ENCODE peak calls at places on chromosomes 16 and 17, in four cellular contexts. Z is heart left ventricle, M is BE2C, R is AG04450. S is an unnamed sample. For H3K27me3 and H3K9me3, the result is how much of the 10 kb centered on the place peaks cover.

GRCh38 chr16:54241525-54241924 is 45.1 kb downstream of the IRX3 start:
- DNase-seq in Z (no peak), M (peak), R (no peak), S (no peak)

GRCh38 chr16:8712589-8713361 is 38.4 kb downstream of the ABAT start:
- DNase-seq in Z (no peak), M (peak), R (no peak), S (no peak)

GRCh38 chr17:14091367-14091766 is 22.1 kb downstream of the COX10 start:
- DNase-seq in Z (no peak), M (no peak), R (peak), S (no peak)

GRCh38 chr17:56675876-56676660 is 82.6 kb downstream of the NOG start:
- DNase-seq in Z (no peak), M (no peak), R (no peak), S (no peak)

GRCh38 chr17:2940352-2940751 is 123.1 kb downstream of the OR1D5 start:
- DNase-seq in Z (peak), M (no peak), R (no peak), S (no peak)

GRCh38 chr16:27084296-27085065 is 17.8 kb downstream of the C16orf82 start:
- DNase-seq in Z (no peak), M (no peak), R (no peak), S (no peak)

GRCh38 chr17:43528319-43528987 is 17.7 kb downstream of the ETV4 start:
- DNase-seq in Z (peak), M (peak), R (no peak), S (no peak)

GRCh38 chr16:89917773-89918452 is 749 bp upstream of the MC1R start:
- DNase-seq in Z (peak), M (peak), R (no peak), S (peak)

GRCh38 chr16:26987631-26988030 is 79.1 kb upstream of the C16orf82 start:
- DNase-seq in Z (no peak), M (no peak), R (peak), S (no peak)

GRCh38 chr16:580141-580945 is 9.5 kb upstream of the RAB40C start:
- DNase-seq in Z (no peak), M (no peak), R (no peak), S (no peak)

GRCh38 chr17:60627113-60627512 is 27.1 kb downstream of the PPM1D start:
- DNase-seq in Z (no peak), M (no peak), R (no peak), S (no peak)

GRCh38 chr17:57954421-57955182 is 610 bp downstream of the CUEDC1 start:
- DNase-seq in Z (peak), M (peak), R (no peak), S (peak)

GRCh38 chr17:17970699-17971430 is 1.3 kb downstream of the TOM1L2 start:
- DNase-seq in Z (no peak), M (no peak), R (no peak), S (no peak)

GRCh38 chr17:46815474-46816353 is 2.8 kb downstream of the WNT3 start:
- DNase-seq in Z (no peak), M (no peak), R (no peak), S (no peak)
- H3K27me3 ChIP-seq in Z (half or more), M (under half), R (half or more), S (under half)

GRCh38 chr17:79111097-79111496 is 36.5 kb downstream of the ENGASE start:
- DNase-seq in Z (no peak), M (no peak), R (no peak), S (no peak)

GRCh38 chr17:79115487-79115886 is 40.9 kb downstream of the ENGASE start:
- DNase-seq in Z (no peak), M (no peak), R (no peak), S (no peak)

GRCh38 chr17:79112471-79112870 is 37.8 kb downstream of the ENGASE start:
- DNase-seq in Z (no peak), M (no peak), R (no peak), S (no peak)

GRCh38 chr17:79114455-79115301 is 40.1 kb downstream of the ENGASE start:
- DNase-seq in Z (peak), M (peak), R (no peak), S (peak)

GRCh38 chr17:79113699-79114098 is 39.1 kb downstream of the ENGASE start:
- DNase-seq in Z (no peak), M (no peak), R (no peak), S (no peak)
- H3K9me3 ChIP-seq in Z (under half), M (under half), R (under half), S (under half)

GRCh38 chr17:64073771-64074703 is 53.6 kb upstream of the ICAM2 start:
- DNase-seq in Z (no peak), M (no peak), R (no peak), S (no peak)
- H3K4me3 ChIP-seq in Z (no peak), M (no peak), R (no peak), S (no peak)

DNA sequence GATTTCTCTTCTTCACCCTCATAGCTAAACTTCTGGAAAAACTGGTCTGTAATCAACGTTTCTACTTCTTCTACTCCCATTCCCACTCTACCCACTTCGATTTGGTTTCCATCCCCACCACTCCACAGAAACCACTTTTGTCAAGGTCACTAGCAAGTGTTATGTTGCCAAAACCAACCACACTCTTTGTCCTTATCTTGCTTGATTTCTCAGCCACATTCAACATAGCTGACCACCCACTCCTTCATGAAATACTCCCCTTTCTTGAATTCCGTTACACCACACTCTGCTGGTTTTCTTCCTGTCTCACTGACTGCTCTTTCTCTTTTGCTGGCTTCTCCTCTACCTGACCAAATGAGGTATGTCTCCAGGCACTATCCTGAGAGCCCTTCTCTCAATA is 11.9 kb downstream of the IKZF3 start:
- DNase-seq in Z (no peak), M (no peak), R (no peak), S (no peak)
- H3K27me3 ChIP-seq in Z (under half), M (half or more), R (under half), S (under half)

GRCh38 chr17:52532373-52532772 is 373.9 kb upstream of the CA10 start:
- DNase-seq in Z (no peak), M (no peak), R (no peak), S (no peak)

GRCh38 chr17:52536466-52536865 is 378.0 kb upstream of the CA10 start:
- DNase-seq in Z (peak), M (peak), R (no peak), S (no peak)

DNA sequence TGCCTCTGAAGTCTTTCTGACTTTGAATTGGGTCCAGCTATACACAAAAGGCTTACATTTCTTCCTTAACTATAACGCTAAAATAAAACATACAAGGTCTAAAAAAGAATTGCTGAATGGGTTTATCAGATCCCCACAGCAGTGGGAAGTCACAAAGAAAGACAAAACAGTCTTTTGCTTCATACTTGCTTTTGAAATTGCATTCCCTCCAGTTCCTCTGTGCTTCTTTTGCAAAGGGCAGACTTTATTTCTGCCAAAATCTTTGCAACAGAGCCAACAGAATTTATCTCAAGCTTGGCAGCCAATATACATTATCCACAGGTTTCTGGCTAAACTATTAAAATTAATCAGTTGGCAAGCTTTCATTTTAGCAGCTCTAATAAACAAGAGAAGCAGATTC is 378.9 kb upstream of the CA10 start:
- DNase-seq in Z (no peak), M (no peak), R (no peak), S (no peak)
- H3K9me3 ChIP-seq in Z (under half), M (under half), R (under half), S (under half)

GRCh38 chr16:86576591-86577313 is 1.6 kb upstream of the FOXL1 start:
- DNase-seq in Z (no peak), M (no peak), R (peak), S (no peak)

GRCh38 chr16:86578499-86579267 is at the start of gene FOXL1:
- DNase-seq in Z (peak), M (no peak), R (peak), S (no peak)

GRCh38 chr16:86575754-86576557 is 2.4 kb upstream of the FOXL1 start:
- DNase-seq in Z (peak), M (peak), R (peak), S (no peak)

GRCh38 chr16:86578056-86578455 is 293 bp upstream of the FOXL1 start:
- DNase-seq in Z (no peak), M (no peak), R (peak), S (no peak)

GRCh38 chr16:86577314-86577971 is 906 bp upstream of the FOXL1 start:
- DNase-seq in Z (no peak), M (no peak), R (peak), S (no peak)
- H3K4me3 ChIP-seq in Z (peak), M (no peak), R (peak), S (no peak)

DNA sequence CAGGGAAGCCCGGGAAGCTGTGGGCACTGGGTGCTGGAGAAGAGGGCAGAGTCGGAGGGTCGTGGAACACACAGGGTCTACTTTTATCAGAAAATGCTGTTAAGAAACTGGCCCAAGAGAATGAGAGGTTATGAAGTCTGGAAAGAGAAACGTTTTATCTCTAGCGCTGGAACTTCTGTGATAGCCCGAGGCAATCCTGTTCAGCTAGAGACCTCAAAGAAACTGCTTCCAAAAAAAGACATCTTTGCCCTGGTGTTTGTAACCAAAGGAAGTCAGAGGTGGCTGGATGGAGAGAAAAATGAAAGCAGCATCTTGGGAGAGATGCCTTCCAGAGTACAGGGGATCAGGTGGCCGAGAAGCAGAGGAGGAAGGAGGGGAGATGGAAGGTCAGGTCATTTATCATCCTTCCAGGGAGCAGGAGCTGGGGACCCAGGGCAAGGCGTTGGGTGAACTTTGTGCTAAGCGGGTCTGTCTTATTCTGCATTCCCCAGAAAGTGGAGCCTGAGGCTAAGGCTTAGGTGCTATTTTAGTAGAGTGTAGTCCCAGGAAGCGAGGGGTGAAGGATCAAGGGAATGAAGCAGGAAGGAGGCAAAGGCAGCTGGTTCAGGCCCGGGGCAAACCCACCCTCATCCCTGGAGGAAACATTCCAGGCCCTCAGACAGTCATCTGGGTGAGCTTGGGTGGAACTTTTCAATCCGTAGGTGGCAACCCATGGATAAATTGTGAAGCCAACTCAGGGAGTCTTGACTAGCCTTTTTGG is 66.5 kb downstream of the MGAT5B start:
- DNase-seq in Z (no peak), M (no peak), R (no peak), S (no peak)
- H3K27me3 ChIP-seq in Z (under half), M (under half), R (under half), S (under half)

GRCh38 chr17:80262291-80262690 is 1.6 kb downstream of the RNF213 start:
- DNase-seq in Z (no peak), M (no peak), R (no peak), S (no peak)

GRCh38 chr17:80264048-80264792 is 3.6 kb downstream of the RNF213 start:
- DNase-seq in Z (no peak), M (no peak), R (no peak), S (no peak)

GRCh38 chr17:80262775-80263244 is 2.2 kb downstream of the RNF213 start:
- DNase-seq in Z (no peak), M (no peak), R (no peak), S (no peak)

GRCh38 chr17:80264793-80265075 is 4.1 kb downstream of the RNF213 start:
- DNase-seq in Z (no peak), M (no peak), R (no peak), S (no peak)

DNA sequence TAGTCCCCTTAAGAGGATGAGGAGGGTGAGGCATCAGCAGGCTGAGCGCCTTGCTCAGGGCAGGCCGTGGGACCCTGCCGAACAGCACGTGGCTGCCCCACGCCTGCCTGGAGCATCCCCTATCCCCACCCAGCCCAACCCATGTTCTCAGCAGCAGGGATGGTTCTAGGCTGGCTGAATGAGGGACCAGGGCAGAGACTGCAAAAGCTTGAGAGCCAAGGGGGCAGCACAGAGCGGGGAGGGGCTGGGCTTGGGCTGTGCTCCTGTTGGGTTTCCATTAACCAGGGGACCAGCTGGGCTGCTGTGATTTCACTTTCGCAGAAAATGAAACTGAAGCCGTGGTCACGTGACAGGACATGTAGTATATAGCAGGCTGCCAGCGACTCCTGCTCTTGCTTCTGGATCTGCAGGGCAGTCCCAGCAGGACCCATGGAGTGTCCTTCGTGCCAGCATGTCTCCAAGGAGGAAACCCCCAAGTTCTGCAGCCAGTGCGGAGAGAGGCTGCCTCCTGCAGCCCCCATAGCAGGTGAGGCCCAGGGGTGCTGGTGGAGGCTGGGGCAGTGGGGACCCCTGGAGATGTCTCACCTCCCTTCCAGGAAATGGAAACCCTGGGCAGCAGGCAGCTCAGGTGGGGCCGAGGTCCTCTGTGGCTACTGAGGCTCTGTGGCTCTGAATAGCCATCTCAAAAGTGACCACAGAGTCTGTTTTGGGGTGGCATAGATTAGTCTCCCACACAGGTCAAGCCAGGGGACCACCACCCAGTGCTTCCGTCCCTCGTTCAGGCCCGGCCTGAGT is 2.8 kb downstream of the RNF213 start:
- DNase-seq in Z (peak), M (peak), R (peak), S (peak)
- H3K9me3 ChIP-seq in Z (under half), M (under half), R (under half), S (under half)